ENCODE peak calls at places on chromosomes 5 and 9, in eight cellular contexts. D, Z, L, E, P, S, K and H are unnamed samples. For H3K4me1, the result is how much of the 10 kb centered on the place peaks cover.

GRCh38 chr9:92807757-92808725 is 43.4 kb upstream of the BICD2 start:
- DNase-seq in P (peak), Z (peak), E (no peak), D (no peak), L (no peak), S (no peak), K (no peak), H (no peak)

GRCh38 chr5:150401076-150401375 is 11.7 kb downstream of the CD74 start:
- DNase-seq in Z (no peak), S (no peak), P (no peak), E (no peak), D (no peak), K (peak), L (no peak), H (no peak)

GRCh38 chr9:114696814-114697544 is 15.0 kb upstream of the TEX48 start:
- DNase-seq in S (no peak), Z (no peak), D (no peak), P (no peak), L (peak), K (no peak), E (no peak), H (no peak)

GRCh38 chr5:135441256-135441915 is 5.8 kb downstream of the DCANP1 start:
- DNase-seq in E (no peak), S (no peak), D (no peak), L (no peak), Z (no peak), P (no peak), K (no peak), H (peak)

GRCh38 chr9:78239506-78239905 is 3.6 kb downstream of the CEP78 start:
- DNase-seq in K (no peak), D (no peak), Z (no peak), P (peak), E (no peak), L (no peak), S (peak), H (peak)

GRCh38 chr5:107875834-107876233 is 205.1 kb upstream of the EFNA5 start:
- DNase-seq in D (no peak), K (no peak), L (peak), E (no peak), P (peak), Z (no peak), S (no peak), H (no peak)

GRCh38 chr5:53041071-53041692 is 52.0 kb downstream of the ITGA2 start:
- DNase-seq in L (peak), P (no peak), K (no peak), Z (no peak), E (no peak), D (no peak), S (no peak), H (no peak)

GRCh38 chr9:113906411-113907110 is 30.5 kb downstream of the ZNF618 start:
- DNase-seq in P (no peak), Z (no peak), D (no peak), E (no peak), S (no peak), K (no peak), L (peak), H (no peak)

GRCh38 chr5:140109050-140109817 is 4.7 kb upstream of the PURA start:
- DNase-seq in K (no peak), D (no peak), L (no peak), E (no peak), Z (no peak), S (peak), P (peak), H (no peak)
- H3K4me3 ChIP-seq in K (peak), D (no peak), L (peak), E (peak), Z (peak), S (peak), P (peak), H (peak)

GRCh38 chr5:146000072-146000471 is 63.7 kb downstream of the SH3RF2 start:
- DNase-seq in E (no peak), K (no peak), Z (no peak), P (no peak), D (no peak), S (no peak), L (no peak), H (no peak)
- H3K4me1 ChIP-seq in E (under half), K (under half), Z (under half), P (under half), D (under half), S (under half), L (under half), H (under half)

GRCh38 chr5:123421773-123422172 is 1.4 kb downstream of the CEP120 start:
- DNase-seq in E (no peak), Z (no peak), L (no peak), S (no peak), K (no peak), P (no peak), D (no peak), H (no peak)
- H3K4me3 ChIP-seq in E (peak), Z (peak), L (peak), S (peak), K (peak), P (peak), D (peak), H (peak)

DNA sequence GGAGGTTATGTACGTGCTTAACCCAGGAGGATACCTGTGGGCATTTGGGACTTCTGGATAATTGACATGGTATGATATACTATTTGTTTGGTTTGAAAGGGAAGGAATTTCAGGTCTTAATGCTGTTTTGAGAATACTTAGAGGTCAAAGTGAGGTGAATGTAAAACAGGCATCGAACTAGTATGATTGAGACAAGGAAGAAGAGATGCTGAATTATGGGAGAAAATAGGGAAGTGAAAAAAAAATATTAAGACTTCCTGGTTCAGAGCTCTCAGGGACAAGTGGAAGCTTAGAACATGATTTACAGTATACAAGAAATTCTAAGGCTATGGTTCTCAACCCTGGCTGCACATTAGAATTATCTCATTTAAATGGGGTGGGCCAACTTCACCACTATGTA is 115.3 kb downstream of the CD180 start:
- DNase-seq in S (no peak), P (no peak), L (no peak), Z (no peak), D (no peak), K (no peak), E (no peak), H (no peak)
- H3K4me1 ChIP-seq in S (under half), P (under half), L (under half), Z (under half), D (under half), K (under half), E (under half), H (under half)

DNA sequence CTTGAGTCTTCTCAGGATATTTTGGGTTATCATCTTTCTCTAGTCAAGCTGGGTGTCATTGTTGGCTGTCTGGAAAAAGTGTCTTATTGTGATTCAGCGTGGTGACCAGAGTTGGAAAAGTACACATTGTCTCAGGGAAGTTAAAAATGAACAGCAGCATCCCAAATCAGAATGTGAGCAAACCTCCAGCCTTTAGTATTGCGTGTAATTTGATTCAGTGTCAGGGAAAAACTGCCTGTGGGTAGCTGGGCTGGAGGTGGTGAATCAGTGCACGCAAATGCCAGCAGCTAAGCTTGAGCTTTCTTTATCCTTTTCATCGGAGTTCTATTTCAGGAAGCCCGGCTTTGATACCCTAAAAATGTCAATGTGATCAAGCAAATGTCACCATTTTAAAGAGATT is 25.9 kb upstream of the C5orf47 start:
- DNase-seq in P (no peak), Z (no peak), E (no peak), S (no peak), D (no peak), L (peak), K (no peak), H (no peak)
- H3K4me3 ChIP-seq in P (peak), Z (peak), E (no peak), S (no peak), D (no peak), L (peak), K (peak), H (no peak)